ENCODE peak calls at places on chromosomes 7 and 10, in seven cellular contexts. X is HCT116, R is K562, K is HepG2, N is H1, V is GM12878, B is SK-N-SH. Z is an unnamed sample.

GRCh38 chr7:115297651-115298050 is 375.8 kb downstream of the MDFIC start:
- DNase-seq in N (no peak), B (no peak), R (no peak), X (peak), V (no peak), K (no peak), Z (no peak)

GRCh38 chr10:14125564-14125963 is 205.2 kb downstream of the FRMD4A start:
- DNase-seq in B (no peak), X (no peak), V (no peak), R (no peak), N (no peak), K (no peak), Z (no peak)

GRCh38 chr7:140212100-140212881 is 35.5 kb upstream of the KDM7A start:
- DNase-seq in K (no peak), N (no peak), R (no peak), V (peak), B (no peak), X (no peak), Z (no peak)

GRCh38 chr10:22158426-22158825 is 59.4 kb downstream of the EBLN1 start:
- DNase-seq in X (no peak), B (no peak), N (no peak), R (no peak), V (no peak), K (no peak), Z (no peak)

GRCh38 chr10:62083413-62083794 is 181.9 kb downstream of the ARID5B start:
- DNase-seq in R (peak), N (no peak), B (no peak), K (no peak), X (no peak), V (no peak), Z (no peak)

GRCh38 chr7:26653430-26653911 is 210.9 kb downstream of the SKAP2 start:
- DNase-seq in X (no peak), N (no peak), R (no peak), K (no peak), V (no peak), B (no peak), Z (no peak)

GRCh38 chr10:125868372-125868975 is 12.6 kb downstream of the DHX32 start:
- DNase-seq in R (peak), N (no peak), B (peak), X (peak), K (peak), V (no peak), Z (peak)

GRCh38 chr7:106420210-106420609 is 135.4 kb upstream of the NAMPT start:
- DNase-seq in N (no peak), V (no peak), B (no peak), K (no peak), X (no peak), R (no peak), Z (no peak)

GRCh38 chr7:142583424-142583823 is 165.8 kb upstream of the PRSS1 start:
- DNase-seq in B (peak), R (no peak), N (no peak), V (peak), X (peak), K (no peak), Z (no peak)

GRCh38 chr10:34522542-34522941 is 292.6 kb downstream of the PARD3 start:
- DNase-seq in R (no peak), X (no peak), K (no peak), N (no peak), B (peak), V (no peak), Z (no peak)

DNA sequence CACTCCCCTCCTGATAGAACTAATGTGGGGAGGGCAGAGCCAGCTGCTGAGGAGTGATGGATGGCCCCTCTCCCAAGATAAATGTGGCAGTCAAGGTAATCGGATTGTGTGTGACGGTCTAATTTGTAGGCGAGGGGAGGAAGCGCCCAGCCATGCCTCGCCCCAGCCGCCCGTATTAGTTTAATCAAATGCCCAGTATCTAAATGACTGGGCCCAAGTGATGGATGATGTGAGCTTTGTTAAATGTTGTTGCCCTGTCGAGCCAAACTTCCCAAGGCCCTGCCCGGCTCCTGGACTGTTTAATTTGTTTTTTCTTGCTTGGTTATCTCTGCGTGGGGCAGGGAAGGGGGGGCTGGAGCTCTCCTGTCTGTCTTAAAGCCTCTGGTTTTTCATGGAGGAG is 88.4 kb upstream of the PPIF start:
- DNase-seq in B (peak), X (no peak), K (no peak), R (no peak), V (no peak), N (no peak), Z (no peak)
- H3K9ac ChIP-seq in B (no peak), X (no peak), K (no peak), R (no peak), V (no peak), N (no peak), Z (no peak)

GRCh38 chr10:32943854-32944661 is 14.0 kb downstream of the ITGB1 start:
- DNase-seq in V (no peak), K (peak), X (no peak), N (peak), B (no peak), R (peak), Z (no peak)
- TF ChIP-seq YY1 in V (no peak), K (peak), X (no peak), N (no peak), B (no peak), R (no peak), Z (no peak)

GRCh38 chr7:21910253-21910652 is 35.4 kb downstream of the CDCA7L start:
- DNase-seq in R (no peak), K (no peak), B (no peak), X (no peak), V (no peak), N (no peak), Z (no peak)
- H3K9ac ChIP-seq in R (no peak), K (no peak), B (no peak), X (no peak), V (no peak), N (no peak), Z (no peak)

DNA sequence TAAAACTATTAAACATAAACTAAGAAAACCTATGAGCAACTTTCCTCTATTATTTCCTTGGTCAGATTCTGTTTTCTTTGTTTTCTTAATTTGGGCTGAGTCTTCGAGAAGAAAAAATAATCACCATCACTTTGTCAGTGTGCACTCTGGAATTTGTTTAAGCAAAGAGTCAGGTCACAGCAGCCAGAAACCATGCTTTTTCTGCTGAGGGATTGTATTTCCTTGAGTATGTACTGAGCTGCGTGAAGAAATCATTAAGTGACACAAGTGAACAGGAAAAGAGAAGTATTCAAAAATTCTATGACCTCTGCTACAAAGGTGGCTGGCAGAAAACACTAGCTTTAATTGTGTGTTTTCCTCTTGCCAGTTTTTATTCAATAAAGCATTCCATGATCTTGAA is 249.6 kb downstream of the VTI1A start:
- DNase-seq in N (no peak), V (no peak), X (no peak), B (no peak), K (no peak), R (no peak), Z (no peak)
- TF ChIP-seq YY1 in N (no peak), V (no peak), X (no peak), B (no peak), K (no peak), R (no peak), Z (no peak)

GRCh38 chr10:26334932-26335573 is 103.1 kb upstream of the APBB1IP start:
- DNase-seq in K (peak), V (peak), B (peak), N (peak), R (peak), X (peak), Z (peak)
- H3K9ac ChIP-seq in K (no peak), V (peak), B (no peak), N (no peak), R (no peak), X (no peak), Z (peak)